ENCODE peak calls at places on chromosomes 2 and 18, in ten cellular contexts. V, D, C, Q, G, W, A, B, S and F are unnamed samples.

GRCh38 chr2:209476367-209477191 is 52.7 kb downstream of the MAP2 start:
- DNase-seq in V (no peak), D (peak; percentile 43), C (no peak), Q (no peak), G (peak; percentile 32), W (no peak), A (peak; percentile 96), B (no peak), S (no peak), F (no peak)

GRCh38 chr2:170394988-170395387 is 217.0 kb downstream of the MYO3B start:
- DNase-seq in V (no peak), D (no peak), C (no peak), Q (no peak), G (no peak), W (no peak), A (peak; percentile 6), B (no peak), S (no peak), F (no peak)

GRCh38 chr2:65411056-65411795 is 21.2 kb downstream of the SPRED2 start:
- DNase-seq in V (no peak), D (peak; percentile 61), C (no peak), Q (peak; percentile 48), G (no peak), W (no peak), A (no peak), B (no peak), S (no peak), F (no peak)

GRCh38 chr2:207695293-207695692 is 16.1 kb upstream of the CCNYL1 start:
- DNase-seq in V (no peak), D (no peak), C (no peak), Q (no peak), G (no peak), W (no peak), A (no peak), B (no peak), S (no peak), F (no peak)

GRCh38 chr2:234044157-234044556 is 6.3 kb upstream of the SPP2 start:
- DNase-seq in V (no peak), D (no peak), C (no peak), Q (no peak), G (no peak), W (no peak), A (peak; percentile 64), B (no peak), S (peak; percentile 18), F (no peak)

GRCh38 chr2:71700880-71701397 is 247.6 kb downstream of the DYSF start:
- DNase-seq in V (peak; percentile 84), D (no peak), C (peak; percentile 55), Q (peak; percentile 19), G (no peak), W (peak; percentile 93), A (peak; percentile 67), B (peak; percentile 35), S (no peak), F (peak; percentile 32)

GRCh38 chr2:20755132-20755800 is 67.6 kb downstream of the LDAH start:
- DNase-seq in V (no peak), D (no peak), C (no peak), Q (no peak), G (no peak), W (no peak), A (no peak), B (no peak), S (no peak), F (no peak)

GRCh38 chr18:48607049-48607984 is 68.5 kb downstream of the CTIF start:
- DNase-seq in V (peak; percentile 53), D (peak; percentile 46), C (peak; percentile 61), Q (no peak), G (no peak), W (no peak), A (peak; percentile 94), B (peak; percentile 38), S (no peak), F (no peak)

GRCh38 chr2:53407363-53408080 is 360.1 kb upstream of the CHAC2 start:
- DNase-seq in V (no peak), D (no peak), C (no peak), Q (no peak), G (no peak), W (no peak), A (no peak), B (no peak), S (peak; percentile 15), F (no peak)

GRCh38 chr2:238007924-238008323 is 41.1 kb downstream of the UBE2F start:
- DNase-seq in V (no peak), D (no peak), C (no peak), Q (no peak), G (no peak), W (peak; percentile 20), A (no peak), B (no peak), S (no peak), F (no peak)

GRCh38 chr2:118580651-118581050 is 266.8 kb downstream of the EN1 start:
- DNase-seq in V (no peak), D (no peak), C (no peak), Q (no peak), G (no peak), W (no peak), A (peak; percentile 21), B (no peak), S (no peak), F (no peak)

GRCh38 chr18:725641-726040 is 13.2 kb upstream of the ENOSF1 start:
- DNase-seq in V (no peak), D (no peak), C (no peak), Q (no peak), G (no peak), W (no peak), A (no peak), B (no peak), S (no peak), F (no peak)

GRCh38 chr2:135694711-135695110 is 46.9 kb upstream of the UBXN4 start:
- DNase-seq in V (no peak), D (no peak), C (no peak), Q (no peak), G (no peak), W (no peak), A (peak; percentile 51), B (no peak), S (no peak), F (no peak)

GRCh38 chr2:36088716-36089328 is 266.8 kb upstream of the CRIM1 start:
- DNase-seq in V (no peak), D (no peak), C (no peak), Q (no peak), G (no peak), W (no peak), A (no peak), B (no peak), S (no peak), F (no peak)

GRCh38 chr18:524496-524895 is 24.0 kb upstream of the COLEC12 start:
- DNase-seq in V (no peak), D (peak; percentile 12), C (no peak), Q (no peak), G (no peak), W (no peak), A (peak; percentile 86), B (no peak), S (no peak), F (no peak)

GRCh38 chr2:72933646-72934151 is 16.4 kb downstream of the EMX1 start:
- DNase-seq in V (no peak), D (no peak), C (peak; percentile 59), Q (no peak), G (no peak), W (peak; percentile 66), A (no peak), B (no peak), S (no peak), F (no peak)

GRCh38 chr18:74528478-74528877 is 5.8 kb upstream of the CNDP1 start:
- DNase-seq in V (no peak), D (no peak), C (no peak), Q (no peak), G (no peak), W (no peak), A (no peak), B (no peak), S (no peak), F (no peak)

GRCh38 chr2:180101846-180102245 is 94.7 kb upstream of the CWC22 start:
- DNase-seq in V (no peak), D (no peak), C (no peak), Q (no peak), G (no peak), W (no peak), A (no peak), B (no peak), S (no peak), F (no peak)

GRCh38 chr2:180099308-180099707 is 92.2 kb upstream of the CWC22 start:
- DNase-seq in V (no peak), D (no peak), C (no peak), Q (no peak), G (no peak), W (no peak), A (no peak), B (no peak), S (no peak), F (no peak)
- H3K4me1 ChIP-seq in V (no peaks in the 10 kb centered on the region), D (no peaks in the 10 kb centered on the region), C (no peaks in the 10 kb centered on the region), Q (no peaks in the 10 kb centered on the region), G (no peaks in the 10 kb centered on the region), W (no peaks in the 10 kb centered on the region), A (no peaks in the 10 kb centered on the region), B (no peaks in the 10 kb centered on the region), S (no peaks in the 10 kb centered on the region), F (no peaks in the 10 kb centered on the region)

GRCh38 chr2:188291142-188291616 is 495 bp upstream of the GULP1 start:
- DNase-seq in V (peak; percentile 20), D (peak; percentile 54), C (no peak), Q (peak; percentile 15), G (peak; percentile 61), W (no peak), A (peak; percentile 35), B (no peak), S (no peak), F (peak; percentile 52)
- H3K27ac ChIP-seq in V (peak overlapping the region; percentile 87), D (peak overlapping the region; percentile 99), C (peak overlapping the region; percentile 77), Q (peak overlapping the region; percentile 85), G (peak overlapping the region; percentile 100), W (peak overlapping the region; percentile 89), A (peak overlapping the region; percentile 88), B (peak overlapping the region; percentile 99), S (peak overlapping the region; percentile 98), F (peak overlapping the region; percentile 81)

DNA sequence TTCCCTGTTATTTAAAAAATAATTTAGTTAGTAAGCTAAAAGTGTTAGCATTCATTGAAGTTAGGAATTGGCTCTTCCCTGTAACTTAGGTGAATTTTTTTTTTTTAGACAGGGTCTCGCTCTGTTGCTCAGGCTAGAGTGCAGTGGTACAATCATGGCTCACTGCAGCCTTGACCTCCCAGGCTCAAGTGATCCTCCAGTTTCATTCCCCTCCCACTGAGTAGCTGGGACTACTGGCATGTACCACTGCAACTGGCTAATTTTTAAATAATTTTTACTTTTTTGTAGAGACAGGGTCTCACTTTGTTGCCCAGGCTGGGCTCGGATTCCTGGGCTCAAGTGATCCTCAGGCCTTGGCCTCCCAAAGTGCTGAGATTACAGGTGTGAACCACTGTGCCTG is 66.4 kb downstream of the CERS6 start:
- DNase-seq in V (no peak), D (no peak), C (no peak), Q (no peak), G (no peak), W (no peak), A (no peak), B (no peak), S (no peak), F (no peak)
- H3K4me1 ChIP-seq in V (peaks cover 87% of the 10 kb centered on the region), D (peaks cover 49% of the 10 kb centered on the region), C (peaks cover 14% of the 10 kb centered on the region), Q (no peaks in the 10 kb centered on the region), G (peaks cover 81% of the 10 kb centered on the region), W (no peaks in the 10 kb centered on the region), A (peaks cover 65% of the 10 kb centered on the region), B (peaks cover 12% of the 10 kb centered on the region), S (peaks cover 6% of the 10 kb centered on the region), F (peaks cover 16% of the 10 kb centered on the region)

DNA sequence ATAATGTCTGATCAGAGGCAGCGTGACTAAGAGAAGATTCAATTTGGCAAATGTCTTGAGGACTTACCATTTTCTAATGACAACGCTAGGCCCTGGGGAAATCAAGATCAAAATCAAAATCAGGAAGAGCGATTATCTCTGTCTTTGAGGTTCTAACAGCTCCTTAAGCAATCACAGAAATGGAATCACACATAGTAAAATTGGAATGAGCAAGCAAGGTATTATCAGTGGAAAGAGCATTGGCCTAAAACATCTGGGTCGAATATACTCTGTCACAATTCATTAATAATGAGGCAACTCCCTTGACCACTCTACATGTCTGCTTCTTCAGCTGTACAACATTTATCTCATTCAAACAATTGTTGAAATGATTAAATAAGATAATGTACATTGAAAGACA is 8.5 kb upstream of the SERPINB2 start:
- DNase-seq in V (no peak), D (no peak), C (no peak), Q (no peak), G (no peak), W (no peak), A (peak; percentile 17), B (no peak), S (no peak), F (no peak)
- H3K27ac ChIP-seq in V (no peak overlapping the region), D (peak overlapping the region; percentile 7), C (no peak overlapping the region), Q (no peak overlapping the region), G (no peak overlapping the region), W (no peak overlapping the region), A (no peak overlapping the region), B (no peak overlapping the region), S (no peak overlapping the region), F (no peak overlapping the region)